ENCODE peak calls at places on chromosomes 16 and 17, in four cellular contexts. One of them, this sample, is unnamed.

GRCh38 chr16:56911771-56912541 is 20.0 kb upstream of the HERPUD1 start:
- DNase-seq in stomach: peak
- DNase-seq in tibial nerve: no peak
- DNase-seq in A549: no peak
- DNase-seq in this sample: no peak

GRCh38 chr17:45837187-45837586 is 7.5 kb upstream of the SPPL2C start:
- DNase-seq in stomach: no peak
- DNase-seq in tibial nerve: no peak
- DNase-seq in A549: no peak
- DNase-seq in this sample: no peak

GRCh38 chr16:27361987-27362386 is 40.0 kb upstream of the IL21R start:
- DNase-seq in stomach: no peak
- DNase-seq in tibial nerve: no peak
- DNase-seq in A549: no peak
- DNase-seq in this sample: no peak

GRCh38 chr16:82741073-82741615 is 114.4 kb downstream of the CDH13 start:
- DNase-seq in stomach: no peak
- DNase-seq in tibial nerve: no peak
- DNase-seq in A549: no peak
- DNase-seq in this sample: no peak

GRCh38 chr17:28861393-28862203 is 6.8 kb downstream of the ERAL1 start:
- DNase-seq in stomach: no peak
- DNase-seq in tibial nerve: no peak
- DNase-seq in A549: no peak
- DNase-seq in this sample: no peak

GRCh38 chr17:44785921-44786320 is 27.1 kb downstream of the ADAM11 start:
- DNase-seq in stomach: no peak
- DNase-seq in tibial nerve: no peak
- DNase-seq in A549: no peak
- DNase-seq in this sample: no peak

GRCh38 chr16:28596840-28597691 is at the start of gene SULT1A2:
- DNase-seq in stomach: peak
- DNase-seq in tibial nerve: no peak
- DNase-seq in A549: no peak
- DNase-seq in this sample: no peak

GRCh38 chr16:87327798-87328495 is 10.8 kb upstream of the C16orf95 start:
- DNase-seq in stomach: no peak
- DNase-seq in tibial nerve: no peak
- DNase-seq in A549: no peak
- DNase-seq in this sample: no peak

GRCh38 chr17:79562806-79563141 is 48.1 kb downstream of the RBFOX3 start:
- DNase-seq in stomach: no peak
- DNase-seq in tibial nerve: no peak
- DNase-seq in A549: no peak
- DNase-seq in this sample: no peak

GRCh38 chr17:20852541-20853370 is 190.1 kb downstream of the USP22 start:
- DNase-seq in stomach: no peak
- DNase-seq in tibial nerve: no peak
- DNase-seq in A549: no peak
- DNase-seq in this sample: no peak

GRCh38 chr17:7063518-7064094 is 16.4 kb downstream of the CLEC10A start:
- DNase-seq in stomach: no peak
- DNase-seq in tibial nerve: no peak
- DNase-seq in A549: no peak
- DNase-seq in this sample: no peak

GRCh38 chr17:40646791-40647548 is 648 bp downstream of the SMARCE1 start:
- DNase-seq in stomach: no peak
- DNase-seq in tibial nerve: no peak
- DNase-seq in A549: peak
- DNase-seq in this sample: no peak

GRCh38 chr16:83272201-83272600 is 535.6 kb upstream of the HSBP1 start:
- DNase-seq in stomach: no peak
- DNase-seq in tibial nerve: no peak
- DNase-seq in A549: no peak
- DNase-seq in this sample: peak

GRCh38 chr17:61744804-61745203 is 118.5 kb downstream of the BRIP1 start:
- DNase-seq in stomach: no peak
- DNase-seq in tibial nerve: no peak
- DNase-seq in A549: no peak
- DNase-seq in this sample: no peak

GRCh38 chr17:50130778-50131317 is 888 bp upstream of the SAMD14 start:
- DNase-seq in stomach: no peak
- DNase-seq in tibial nerve: no peak
- DNase-seq in A549: no peak
- DNase-seq in this sample: no peak

GRCh38 chr16:8096211-8096610 is 494.1 kb downstream of the TMEM114 start:
- DNase-seq in stomach: no peak
- DNase-seq in tibial nerve: no peak
- DNase-seq in A549: no peak
- DNase-seq in this sample: no peak

GRCh38 chr17:81635973-81636504 is 873 bp downstream of the NPLOC4 start:
- DNase-seq in stomach: no peak
- DNase-seq in tibial nerve: no peak
- DNase-seq in A549: no peak
- DNase-seq in this sample: no peak

GRCh38 chr16:89187337-89188063 is 12.8 kb downstream of the SLC22A31 start:
- DNase-seq in stomach: no peak
- DNase-seq in tibial nerve: no peak
- DNase-seq in A549: no peak
- DNase-seq in this sample: no peak

GRCh38 chr17:44911133-44912001 is 3.9 kb downstream of the GFAP start:
- DNase-seq in stomach: peak
- DNase-seq in tibial nerve: no peak
- DNase-seq in A549: peak
- DNase-seq in this sample: no peak

GRCh38 chr16:75107505-75107904 is 9.1 kb downstream of the LDHD start:
- DNase-seq in stomach: no peak
- DNase-seq in tibial nerve: no peak
- DNase-seq in A549: no peak
- DNase-seq in this sample: no peak

GRCh38 chr17:65389956-65390355 is 171.5 kb downstream of the AXIN2 start:
- DNase-seq in stomach: no peak
- DNase-seq in tibial nerve: no peak
- DNase-seq in A549: no peak
- DNase-seq in this sample: no peak

GRCh38 chr17:53191878-53192277 is 630.8 kb upstream of the KIF2B start:
- DNase-seq in stomach: no peak
- DNase-seq in tibial nerve: no peak
- DNase-seq in A549: no peak
- DNase-seq in this sample: no peak
- TF ChIP-seq CTCF in stomach: no peak
- TF ChIP-seq CTCF in tibial nerve: no peak
- TF ChIP-seq CTCF in A549: no peak
- TF ChIP-seq CTCF in this sample: no peak

GRCh38 chr17:77510133-77510796 is 369.5 kb downstream of the SEC14L1 start:
- DNase-seq in stomach: no peak
- DNase-seq in tibial nerve: no peak
- DNase-seq in A549: no peak
- DNase-seq in this sample: no peak

GRCh38 chr17:77509599-77509998 is 368.8 kb downstream of the SEC14L1 start:
- DNase-seq in stomach: no peak
- DNase-seq in tibial nerve: no peak
- DNase-seq in A549: no peak
- DNase-seq in this sample: no peak

GRCh38 chr17:77513045-77513444 is 372.3 kb downstream of the SEC14L1 start:
- DNase-seq in stomach: no peak
- DNase-seq in tibial nerve: no peak
- DNase-seq in A549: no peak
- DNase-seq in this sample: no peak

GRCh38 chr17:77511514-77512061 is 370.8 kb downstream of the SEC14L1 start:
- DNase-seq in stomach: no peak
- DNase-seq in tibial nerve: no peak
- DNase-seq in A549: no peak
- DNase-seq in this sample: no peak

GRCh38 chr17:77512062-77512946 is 371.5 kb downstream of the SEC14L1 start:
- DNase-seq in stomach: no peak
- DNase-seq in tibial nerve: no peak
- DNase-seq in A549: no peak
- DNase-seq in this sample: no peak
- TF ChIP-seq EP300 in stomach: no peak
- TF ChIP-seq EP300 in tibial nerve: no peak
- TF ChIP-seq EP300 in A549: no peak
- TF ChIP-seq EP300 in this sample: no peak

GRCh38 chr17:8173056-8173870 is 2.9 kb downstream of the TMEM107 start:
- DNase-seq in stomach: peak
- DNase-seq in tibial nerve: peak
- DNase-seq in A549: peak
- DNase-seq in this sample: no peak

GRCh38 chr17:8176998-8177731 is 985 bp upstream of the TMEM107 start:
- DNase-seq in stomach: no peak
- DNase-seq in tibial nerve: no peak
- DNase-seq in A549: no peak
- DNase-seq in this sample: no peak

GRCh38 chr17:8173871-8174322 is 2.3 kb downstream of the TMEM107 start:
- DNase-seq in stomach: no peak
- DNase-seq in tibial nerve: no peak
- DNase-seq in A549: no peak
- DNase-seq in this sample: no peak

GRCh38 chr17:8176197-8176940 is at the start of gene TMEM107:
- DNase-seq in stomach: peak
- DNase-seq in tibial nerve: peak
- DNase-seq in A549: peak
- DNase-seq in this sample: peak

DNA sequence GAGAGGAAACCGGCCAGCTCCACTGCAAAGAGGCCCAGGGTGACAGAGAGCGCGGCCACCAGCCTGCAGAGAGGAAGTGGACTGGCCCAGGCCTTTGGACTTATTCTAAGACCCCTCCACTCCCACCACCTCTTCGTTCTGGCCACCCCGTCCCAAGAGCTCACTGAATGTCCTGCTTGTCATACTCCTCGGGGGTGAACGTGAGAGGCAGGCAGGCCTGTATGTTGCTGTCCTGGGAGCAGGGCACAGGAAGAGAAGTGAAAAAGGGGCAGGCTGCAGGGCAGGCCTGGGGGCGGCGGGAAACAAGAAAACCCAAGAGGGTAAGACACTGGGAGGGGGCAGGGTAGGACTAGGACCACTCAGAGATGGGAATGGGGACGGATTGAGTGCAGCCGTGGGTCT is 384 bp downstream of the TMEM107 start:
- DNase-seq in stomach: no peak
- DNase-seq in tibial nerve: no peak
- DNase-seq in A549: no peak
- DNase-seq in this sample: no peak
- H3K4me3 ChIP-seq in stomach: peak
- H3K4me3 ChIP-seq in tibial nerve: peak
- H3K4me3 ChIP-seq in A549: peak
- H3K4me3 ChIP-seq in this sample: peak

GRCh38 chr16:50884066-50884860 is 142.4 kb downstream of the CYLD start:
- DNase-seq in stomach: no peak
- DNase-seq in tibial nerve: no peak
- DNase-seq in A549: no peak
- DNase-seq in this sample: peak
- TF ChIP-seq CTCF in stomach: no peak
- TF ChIP-seq CTCF in tibial nerve: no peak
- TF ChIP-seq CTCF in A549: no peak
- TF ChIP-seq CTCF in this sample: no peak

DNA sequence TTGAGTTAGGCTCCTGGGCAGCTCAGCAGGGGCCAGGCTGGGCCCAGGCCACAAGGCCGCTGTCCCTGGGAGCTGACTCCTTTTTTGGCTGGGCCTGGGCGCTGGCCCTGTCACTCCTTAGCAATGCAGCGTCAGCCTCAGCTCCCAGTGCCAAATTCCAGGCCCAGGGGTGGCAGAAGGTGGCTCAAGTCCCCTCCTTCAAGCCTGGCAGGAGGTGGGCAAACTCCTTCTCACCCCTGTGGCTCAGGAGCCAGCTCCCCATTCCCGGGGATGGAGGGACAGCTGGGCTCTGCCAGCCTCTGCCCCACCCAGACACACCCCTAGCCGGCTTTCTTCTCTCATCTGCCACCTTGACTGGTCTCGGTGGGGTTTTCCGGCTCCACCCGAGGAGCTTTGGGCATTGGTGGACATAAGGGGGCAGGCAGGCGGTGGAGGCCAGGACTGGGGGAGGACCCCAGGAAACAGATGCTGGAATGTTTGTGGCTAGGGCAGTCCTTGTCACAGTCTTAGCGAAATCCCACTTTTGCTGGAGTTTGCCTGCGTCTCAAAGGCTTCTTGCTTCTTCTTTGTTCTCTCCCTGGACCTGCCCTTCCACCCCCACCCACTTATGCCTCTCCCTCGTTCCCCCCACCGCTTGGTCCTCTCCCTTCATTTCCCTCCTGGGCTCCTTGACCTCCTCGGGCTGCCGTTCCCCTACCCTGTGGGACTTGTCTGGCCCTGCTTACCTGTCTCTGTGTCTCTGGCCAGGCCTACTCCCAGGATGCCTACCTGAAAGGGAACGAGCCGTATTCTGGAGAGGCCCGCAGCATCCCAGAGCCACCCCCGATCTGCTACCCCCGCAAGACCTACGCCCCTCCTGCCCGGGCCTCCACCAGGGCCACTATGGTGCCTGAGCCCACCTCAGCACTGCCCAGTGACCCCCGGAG is 37.4 kb downstream of the ARHGAP23 start:
- DNase-seq in stomach: peak
- DNase-seq in tibial nerve: peak
- DNase-seq in A549: no peak
- DNase-seq in this sample: no peak
- TF ChIP-seq EP300 in stomach: no peak
- TF ChIP-seq EP300 in tibial nerve: no peak
- TF ChIP-seq EP300 in A549: no peak
- TF ChIP-seq EP300 in this sample: no peak

This sample was measured in esophagus muscularis mucosa.